ENCODE peak calls at places on chromosome 18, in eight cellular contexts. Y is heart right ventricle; E is IMR-90; T is bronchial epithelial cell; S is CD8-positive, alpha-beta memory T cell; O is mammary epithelial cell; Z is Peyer's patch; H is body of pancreas. M is an unnamed sample.

GRCh38 chr18:63788447-63789096 is 13.4 kb downstream of the SERPINB7 start:
- DNase-seq in T (peak; percentile 98), Z (no peak), E (peak; percentile 96), H (peak; percentile 6), S (peak; percentile 50), O (peak; percentile 90), Y (no peak), M (peak; percentile 87)

GRCh38 chr18:63783394-63783793 is 8.2 kb downstream of the SERPINB7 start:
- DNase-seq in H (no peak), S (no peak), Z (no peak), O (peak; percentile 53), Y (no peak), E (no peak), T (peak; percentile 42), M (no peak)

GRCh38 chr18:76399613-76400391 is 95.2 kb downstream of the ZNF516 start:
- DNase-seq in Z (peak; percentile 31), S (no peak), H (no peak), T (no peak), O (no peak), E (no peak), Y (no peak), M (no peak)

GRCh38 chr18:11154369-11154982 is 5.1 kb upstream of the PIEZO2 start:
- DNase-seq in Y (no peak), E (peak; percentile 76), O (peak; percentile 20), T (peak; percentile 57), Z (no peak), H (no peak), S (no peak), M (no peak)

GRCh38 chr18:26656401-26656943 is 108.1 kb upstream of the KCTD1 start:
- DNase-seq in E (no peak), T (no peak), S (no peak), Z (no peak), Y (no peak), O (no peak), H (no peak), M (no peak)

GRCh38 chr18:41593276-41593675 is 361.8 kb upstream of the PIK3C3 start:
- DNase-seq in Z (no peak), S (no peak), T (no peak), O (no peak), H (no peak), Y (no peak), E (no peak), M (no peak)

GRCh38 chr18:8084160-8084559 is 517.0 kb downstream of the PTPRM start:
- DNase-seq in S (no peak), Y (peak; percentile 32), E (peak; percentile 46), O (peak; percentile 46), T (peak; percentile 48), H (peak; percentile 45), Z (no peak), M (peak; percentile 7)

GRCh38 chr18:41266616-41267015 is 688.4 kb upstream of the PIK3C3 start:
- DNase-seq in Z (no peak), S (no peak), O (no peak), H (no peak), T (peak; percentile 33), Y (no peak), E (peak; percentile 77), M (peak; percentile 43)

GRCh38 chr18:28854964-28855363 is 678.0 kb upstream of the CDH2 start:
- DNase-seq in T (peak; percentile 52), S (no peak), H (no peak), Y (no peak), O (peak; percentile 23), Z (no peak), E (peak; percentile 18), M (no peak)

GRCh38 chr18:24270937-24271380 is 126.7 kb downstream of the OSBPL1A start:
- DNase-seq in E (peak; percentile 63), S (no peak), H (no peak), Y (no peak), T (peak; percentile 50), O (peak; percentile 63), Z (no peak), M (peak; percentile 32)

GRCh38 chr18:55483472-55483871 is 104.5 kb downstream of the TCF4 start:
- DNase-seq in O (no peak), Z (no peak), H (no peak), Y (no peak), T (no peak), S (no peak), E (no peak), M (no peak)

GRCh38 chr18:40925071-40925541 is 1029.9 kb upstream of the PIK3C3 start:
- DNase-seq in E (no peak), Y (no peak), O (no peak), S (no peak), H (no peak), T (peak; percentile 50), Z (no peak), M (no peak)

GRCh38 chr18:46560671-46561045 is 96.4 kb downstream of the LOXHD1 start:
- DNase-seq in O (no peak), Y (no peak), S (no peak), H (no peak), E (no peak), Z (no peak), T (no peak), M (no peak)

GRCh38 chr18:10404148-10404547 is 50.3 kb upstream of the APCDD1 start:
- DNase-seq in S (no peak), H (no peak), T (no peak), E (no peak), Z (no peak), O (no peak), Y (no peak), M (no peak)

GRCh38 chr18:21141678-21142422 is 30.2 kb upstream of the ROCK1 start:
- DNase-seq in H (no peak), E (peak; percentile 42), S (no peak), Y (no peak), O (no peak), Z (no peak), T (no peak), M (no peak)

GRCh38 chr18:50629148-50629631 is 69.3 kb downstream of the MAPK4 start:
- DNase-seq in E (no peak), O (peak; percentile 78), Y (no peak), H (no peak), Z (no peak), S (no peak), T (peak; percentile 90), M (peak; percentile 43)

GRCh38 chr18:63511285-63511684 is 30.9 kb upstream of the SERPINB12 start:
- DNase-seq in T (peak; percentile 80), Z (no peak), E (peak; percentile 63), H (peak; percentile 26), S (no peak), Y (peak; percentile 17), O (no peak), M (peak; percentile 23)

GRCh38 chr18:44834867-44835469 is 154.3 kb downstream of the SETBP1 start:
- DNase-seq in Z (no peak), H (no peak), O (no peak), Y (no peak), E (no peak), S (no peak), T (no peak), M (no peak)

GRCh38 chr18:50410008-50410407 is 35.2 kb downstream of the SKA1 start:
- DNase-seq in E (no peak), Z (no peak), T (no peak), H (no peak), O (no peak), Y (no peak), S (no peak), M (no peak)

GRCh38 chr18:58942486-58942885 is 77.8 kb downstream of the ZNF532 start:
- DNase-seq in H (no peak), O (peak; percentile 8), Y (no peak), T (no peak), E (no peak), S (no peak), Z (no peak), M (no peak)

GRCh38 chr18:58949031-58949430 is 84.4 kb downstream of the ZNF532 start:
- DNase-seq in Y (no peak), T (no peak), Z (no peak), S (no peak), O (no peak), H (no peak), E (no peak), M (no peak)

GRCh38 chr18:58947136-58947732 is 82.6 kb downstream of the ZNF532 start:
- DNase-seq in H (no peak), E (no peak), T (no peak), O (no peak), Z (no peak), Y (no peak), S (no peak), M (no peak)

GRCh38 chr18:58941426-58942099 is 76.9 kb downstream of the ZNF532 start:
- DNase-seq in S (no peak), Z (no peak), H (no peak), T (no peak), Y (no peak), O (no peak), E (no peak), M (no peak)

GRCh38 chr18:58943896-58944295 is 79.2 kb downstream of the ZNF532 start:
- DNase-seq in O (no peak), H (no peak), Y (no peak), E (no peak), Z (no peak), T (no peak), S (no peak), M (no peak)
- H3K36me3 ChIP-seq in O (peaks cover 2% of the 10 kb centered on the region), H (no peaks in the 10 kb centered on the region), Y (peaks cover 90% of the 10 kb centered on the region), E (peaks cover 30% of the 10 kb centered on the region), Z (no peaks in the 10 kb centered on the region), T (peaks cover 10% of the 10 kb centered on the region), S (no peaks in the 10 kb centered on the region), M (peaks cover 17% of the 10 kb centered on the region)

GRCh38 chr18:48956378-48956777 is 5.6 kb upstream of the SMAD7 start:
- DNase-seq in T (peak; percentile 66), H (no peak), Z (no peak), S (no peak), E (peak; percentile 78), O (no peak), Y (no peak), M (no peak)
- H3K4me3 ChIP-seq in T (no peak overlapping the region), H (no peak overlapping the region), Z (no peak overlapping the region), S (no peak overlapping the region), E (no peak overlapping the region), O (no peak overlapping the region), Y (no peak overlapping the region), M (no peak overlapping the region)

GRCh38 chr18:12345491-12346239 is 31.4 kb downstream of the AFG3L2 start:
- DNase-seq in S (no peak), O (no peak), Z (no peak), H (no peak), Y (no peak), T (no peak), E (no peak), M (no peak)

GRCh38 chr18:12347895-12348294 is 29.1 kb downstream of the AFG3L2 start:
- DNase-seq in E (no peak), Y (no peak), H (no peak), T (no peak), Z (no peak), O (no peak), S (no peak), M (no peak)

GRCh38 chr18:12352188-12352587 is 24.8 kb downstream of the AFG3L2 start:
- DNase-seq in E (no peak), Y (no peak), S (no peak), T (no peak), H (no peak), Z (no peak), O (no peak), M (no peak)

GRCh38 chr18:12342661-12343060 is 34.4 kb downstream of the AFG3L2 start:
- DNase-seq in O (no peak), Z (no peak), S (no peak), T (no peak), E (no peak), H (no peak), Y (no peak), M (no peak)

GRCh38 chr18:12346240-12346565 is 30.8 kb downstream of the AFG3L2 start:
- DNase-seq in Y (no peak), H (no peak), E (no peak), S (no peak), Z (no peak), T (no peak), O (no peak), M (no peak)
- H3K36me3 ChIP-seq in Y (peaks cover 100% of the 10 kb centered on the region), H (peaks cover 37% of the 10 kb centered on the region), E (peaks cover 49% of the 10 kb centered on the region), S (peaks cover 35% of the 10 kb centered on the region), Z (peaks cover 8% of the 10 kb centered on the region), T (peaks cover 30% of the 10 kb centered on the region), O (peaks cover 49% of the 10 kb centered on the region), M (peaks cover 55% of the 10 kb centered on the region)

GRCh38 chr18:5894215-5894612 is 1.1 kb downstream of the TMEM200C start:
- DNase-seq in H (no peak), Z (no peak), Y (no peak), T (no peak), S (no peak), O (no peak), E (peak; percentile 12), M (no peak)
- H3K4me3 ChIP-seq in H (no peak overlapping the region), Z (no peak overlapping the region), Y (peak overlapping the region; percentile 37), T (no peak overlapping the region), S (no peak overlapping the region), O (no peak overlapping the region), E (peak overlapping the region; percentile 99), M (no peak overlapping the region)

M was measured in MG63.